ENCODE peak calls at places on chromosomes 1 and 21, in eight cellular contexts. B is left ventricle myocardium inferior, T is MM.1S, Q is mucosa of descending colon, J is hepatocyte, N is pancreas, D is BE2C, M is upper lobe of right lung. A is an unnamed sample.

GRCh38 chr1:61287734-61288133 is 205.4 kb downstream of the NFIA start:
- DNase-seq in J (no peak), D (no peak), T (no peak), M (no peak), B (no peak), N (no peak), Q (no peak), A (no peak)

GRCh38 chr1:18907021-18907913 is 4.9 kb upstream of the ALDH4A1 start:
- DNase-seq in Q (peak; percentile 68), N (peak; percentile 53), B (peak; percentile 53), T (peak; percentile 60), J (peak; percentile 71), D (peak; percentile 45), M (peak; percentile 77), A (peak; percentile 56)

GRCh38 chr21:42460391-42461184 is 35.4 kb downstream of the RSPH1 start:
- DNase-seq in M (no peak), T (peak; percentile 96), B (no peak), Q (peak; percentile 74), N (no peak), J (no peak), D (peak; percentile 27), A (no peak)

GRCh38 chr1:117120774-117121588 is 568 bp downstream of the TRIM45 start:
- DNase-seq in N (no peak), B (no peak), D (no peak), M (no peak), T (no peak), J (peak; percentile 17), Q (no peak), A (peak; percentile 1)

GRCh38 chr1:21368514-21369289 is 71.2 kb upstream of the NBPF3 start:
- DNase-seq in M (peak; percentile 84), N (peak; percentile 79), Q (peak; percentile 77), J (peak; percentile 91), T (peak; percentile 50), B (peak; percentile 76), D (peak; percentile 76), A (peak; percentile 77)

GRCh38 chr1:210085359-210085758 is 147.2 kb upstream of the SERTAD4 start:
- DNase-seq in Q (no peak), B (no peak), D (no peak), J (no peak), M (no peak), N (no peak), T (no peak), A (peak; percentile 15)

GRCh38 chr21:36584980-36585940 is 105.3 kb upstream of the CLDN14 start:
- DNase-seq in M (no peak), D (no peak), T (peak; percentile 48), N (no peak), B (no peak), J (no peak), Q (no peak), A (no peak)

GRCh38 chr1:168958562-168959289 is 147.8 kb upstream of the ATP1B1 start:
- DNase-seq in N (no peak), D (no peak), Q (no peak), J (no peak), T (no peak), M (no peak), B (no peak), A (no peak)

GRCh38 chr1:180762796-180763195 is 131.0 kb downstream of the XPR1 start:
- DNase-seq in Q (no peak), M (no peak), B (no peak), T (no peak), D (no peak), N (no peak), J (no peak), A (no peak)

GRCh38 chr21:25507522-25507921 is 99.8 kb downstream of the MRPL39 start:
- DNase-seq in N (no peak), Q (no peak), D (no peak), J (no peak), M (no peak), B (no peak), T (no peak), A (no peak)

GRCh38 chr1:212607206-212607923 is 1.2 kb upstream of the ATF3 start:
- DNase-seq in T (peak; percentile 82), Q (peak; percentile 70), M (peak; percentile 76), N (peak; percentile 79), D (no peak), J (no peak), B (peak; percentile 25), A (no peak)

GRCh38 chr1:145707183-145707867 is at the start of gene PDZK1:
- DNase-seq in N (peak; percentile 56), T (no peak), D (no peak), J (peak; percentile 72), Q (no peak), M (no peak), B (no peak), A (peak; percentile 88)

GRCh38 chr1:208652300-208653160 is 408.3 kb upstream of the PLXNA2 start:
- DNase-seq in J (peak; percentile 81), T (peak; percentile 84), N (peak; percentile 36), M (no peak), B (peak; percentile 20), D (peak; percentile 68), Q (no peak), A (peak; percentile 55)
- TF ChIP-seq CTCF in J (peak; percentile 82), T (peak; percentile 97), N (peak; percentile 77), M (peak; percentile 87), B (peak; percentile 96), D (peak; percentile 94), Q (peak; percentile 49), A (peak; percentile 84)

DNA sequence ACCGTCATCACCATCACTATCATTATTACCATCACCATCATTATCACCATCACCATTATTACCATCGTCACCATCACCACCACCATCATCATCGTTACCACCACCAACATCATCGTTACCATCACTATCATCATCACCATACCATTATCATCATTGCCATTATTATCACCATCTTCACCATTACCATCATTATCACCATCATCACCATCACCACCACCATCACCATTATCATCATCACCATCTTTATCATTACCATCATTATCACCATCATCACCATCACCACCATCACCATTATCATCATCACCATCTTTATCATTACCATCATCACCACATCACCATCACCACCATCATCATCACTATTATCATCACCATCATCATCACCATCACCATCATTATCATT is 112.9 kb downstream of the AJAP1 start:
- DNase-seq in Q (no peak), N (no peak), J (no peak), B (no peak), M (no peak), T (no peak), D (no peak), A (no peak)
- H3K9me3 ChIP-seq in Q (no peaks in the 10 kb centered on the region), N (no peaks in the 10 kb centered on the region), J (no peaks in the 10 kb centered on the region), B (no peaks in the 10 kb centered on the region), M (no peaks in the 10 kb centered on the region), T (no peaks in the 10 kb centered on the region), D (no peaks in the 10 kb centered on the region), A (no peaks in the 10 kb centered on the region)

GRCh38 chr1:194809665-194810064 is 1623.3 kb upstream of the B3GALT2 start:
- DNase-seq in T (peak; percentile 16), D (peak; percentile 22), M (no peak), B (no peak), N (no peak), Q (no peak), J (no peak), A (no peak)
- TF ChIP-seq CTCF in T (peak; percentile 40), D (no peak), M (no peak), B (no peak), N (no peak), Q (no peak), J (peak; percentile 15), A (no peak)

GRCh38 chr1:187949567-187949966 is 1120.8 kb downstream of the PLA2G4A start:
- DNase-seq in T (no peak), J (no peak), N (no peak), M (no peak), Q (no peak), B (no peak), D (no peak), A (no peak)
- H3K9me3 ChIP-seq in T (no peaks in the 10 kb centered on the region), J (no peaks in the 10 kb centered on the region), N (no peaks in the 10 kb centered on the region), M (peaks cover 12% of the 10 kb centered on the region), Q (peaks cover 31% of the 10 kb centered on the region), B (peaks cover 77% of the 10 kb centered on the region), D (peaks cover 4% of the 10 kb centered on the region), A (peaks cover 10% of the 10 kb centered on the region)

GRCh38 chr1:62424412-62424811 is 12.4 kb upstream of the USP1 start:
- DNase-seq in D (no peak), T (no peak), J (no peak), B (no peak), N (no peak), M (no peak), Q (no peak), A (no peak)
- TF ChIP-seq CTCF in D (no peak), T (no peak), J (no peak), B (no peak), N (no peak), M (no peak), Q (no peak), A (no peak)

A was measured in Caco-2.